ENCODE peak calls at places on chromosome 11, in eight cellular contexts. E is NCI-H1092; B is aorta; I is GM19239; Y is CD8-positive, alpha-beta memory T cell; H is T-helper 9 cell; Z is effector CD4-positive, alpha-beta T cell; G is stimulated activated CD4-positive, alpha-beta T cell treated with anti-CD3 and anti-CD28 coated beads, Interleukin-12 subunit alpha, Interleukin-12 subunit beta, amount 100 ng/mL, for 24 hours. P is an unnamed sample.

GRCh38 chr11:83206771-83207413 is 13.4 kb downstream of the ANKRD42 start:
- DNase-seq in Z (no peak), B (no peak), E (no peak), Y (no peak), H (no peak), G (no peak), I (no peak), P (no peak)

GRCh38 chr11:19316434-19316833 is 75.7 kb upstream of the E2F8 start:
- DNase-seq in H (no peak), Y (no peak), Z (no peak), I (no peak), G (no peak), E (no peak), B (no peak), P (peak)

GRCh38 chr11:117892651-117893050 is 16.2 kb upstream of the FXYD6 start:
- DNase-seq in I (no peak), G (no peak), H (no peak), Z (no peak), Y (no peak), E (no peak), B (no peak), P (no peak)

GRCh38 chr11:96906521-96906920 is 516.7 kb downstream of the JRKL start:
- DNase-seq in H (no peak), G (no peak), I (no peak), Z (no peak), E (no peak), Y (no peak), B (no peak), P (no peak)

GRCh38 chr11:18802381-18803257 is 11.0 kb upstream of the PTPN5 start:
- DNase-seq in Z (peak), Y (peak), H (peak), G (no peak), B (no peak), E (peak), I (no peak), P (no peak)

GRCh38 chr11:22390283-22390655 is 52.1 kb downstream of the SLC17A6 start:
- DNase-seq in E (no peak), Y (no peak), I (no peak), Z (no peak), G (no peak), H (no peak), B (no peak), P (no peak)

GRCh38 chr11:101003468-101003867 is 126.1 kb downstream of the PGR start:
- DNase-seq in G (no peak), E (no peak), B (no peak), I (no peak), Y (no peak), H (no peak), Z (no peak), P (no peak)

GRCh38 chr11:112499153-112499907 is 238.7 kb upstream of the PLET1 start:
- DNase-seq in G (no peak), B (no peak), I (no peak), H (no peak), E (no peak), Z (no peak), Y (no peak), P (peak)

GRCh38 chr11:2552202-2552601 is 107.4 kb downstream of the KCNQ1 start:
- DNase-seq in E (no peak), B (no peak), G (no peak), Z (no peak), Y (no peak), I (no peak), H (no peak), P (no peak)

GRCh38 chr11:44848963-44849350 is 101.7 kb downstream of the TP53I11 start:
- DNase-seq in G (no peak), B (no peak), E (no peak), Y (no peak), H (no peak), Z (no peak), I (no peak), P (peak)

GRCh38 chr11:40405614-40406013 is 1053.8 kb downstream of the LRRC4C start:
- DNase-seq in B (no peak), G (no peak), I (no peak), H (no peak), Z (no peak), E (no peak), Y (no peak), P (no peak)

GRCh38 chr11:76627541-76628082 is 42.9 kb downstream of the LRRC32 start:
- DNase-seq in G (no peak), Y (no peak), I (no peak), Z (no peak), B (no peak), H (no peak), E (no peak), P (no peak)

GRCh38 chr11:479311-479710 is 27.7 kb downstream of the RNH1 start:
- DNase-seq in B (no peak), E (no peak), G (no peak), H (no peak), I (no peak), Z (no peak), Y (no peak), P (no peak)

GRCh38 chr11:57321388-57321995 is 3.3 kb downstream of the TNKS1BP1 start:
- DNase-seq in I (no peak), Y (no peak), Z (no peak), G (no peak), H (no peak), E (no peak), B (no peak), P (no peak)

GRCh38 chr11:44614281-44614680 is 48.8 kb downstream of the CD82 start:
- DNase-seq in H (no peak), Y (peak), I (no peak), E (no peak), B (peak), Z (no peak), G (no peak), P (peak)

GRCh38 chr11:65505434-65506315 is 6.8 kb downstream of the MALAT1 start:
- DNase-seq in Y (no peak), I (no peak), G (no peak), Z (no peak), B (peak), H (no peak), E (no peak), P (peak)

GRCh38 chr11:120352405-120352804 is 16.2 kb downstream of the ARHGEF12 start:
- DNase-seq in Y (no peak), I (no peak), H (no peak), B (no peak), G (no peak), Z (no peak), E (no peak), P (no peak)

P was measured in kidney.